ENCODE peak calls at places on chromosomes 13 and 19, in ten cellular contexts. E is Peyer's patch; T is NCI-H526 treated with DMSO at 0.1 percent for 48 hours; Y is WTC11; F is effector CD4-positive, alpha-beta T cell; G is psoas muscle; B is GM04504; N is NCI-H2029 treated with DMSO at 0.1 percent for 48 hours; I is stimulated activated CD4-positive, alpha-beta T cell treated with anti-CD3 and anti-CD28 coated beads, Interleukin-1b, Interleukin-23, amount 100 ng/mL, for 1 hour; L is activated CD4-positive, alpha-beta T cell treated with anti-CD3 and anti-CD28 coated beads for 48 hours. D is an unnamed sample.

GRCh38 chr19:1668048-1668338 is 15.6 kb upstream of the TCF3 start:
- DNase-seq in I (no peak), E (no peak), N (no peak), B (no peak), F (no peak), L (no peak), T (no peak), G (no peak), Y (no peak), D (no peak)

GRCh38 chr13:100315522-100315921 is 226.6 kb downstream of the PCCA start:
- DNase-seq in B (no peak), G (no peak), L (no peak), N (no peak), F (no peak), Y (no peak), T (no peak), E (no peak), I (no peak), D (peak; percentile 3)

GRCh38 chr19:52734340-52734892 is 428 bp downstream of the ZNF611 start:
- DNase-seq in B (no peak), T (peak; percentile 45), N (no peak), I (no peak), E (no peak), G (no peak), Y (peak; percentile 29), F (no peak), L (peak; percentile 39), D (no peak)

GRCh38 chr13:113002206-113002821 is 33.3 kb downstream of the MCF2L start:
- DNase-seq in E (no peak), N (no peak), G (no peak), I (no peak), T (peak; percentile 71), Y (peak; percentile 79), B (no peak), F (no peak), L (no peak), D (peak; percentile 40)

GRCh38 chr13:41040584-41041334 is 20.6 kb upstream of the WBP4 start:
- DNase-seq in G (no peak), F (no peak), I (no peak), N (no peak), Y (no peak), T (no peak), B (no peak), E (no peak), L (no peak), D (no peak)

GRCh38 chr19:16628984-16629691 is 1.1 kb upstream of the MED26 start:
- DNase-seq in I (no peak), E (no peak), G (no peak), N (no peak), L (peak; percentile 13), B (peak; percentile 68), F (no peak), Y (no peak), T (no peak), D (peak; percentile 76)

GRCh38 chr13:44132710-44133109 is 240.9 kb upstream of the SERP2 start:
- DNase-seq in L (no peak), G (peak; percentile 75), Y (no peak), I (no peak), N (no peak), B (no peak), T (no peak), E (no peak), F (no peak), D (no peak)

GRCh38 chr19:21505459-21506393 is at the start of gene ZNF429:
- DNase-seq in F (peak; percentile 90), E (peak; percentile 90), T (peak; percentile 71), B (peak; percentile 86), N (peak; percentile 91), G (peak; percentile 91), Y (peak; percentile 89), L (peak; percentile 92), I (peak; percentile 69), D (peak; percentile 97)

GRCh38 chr13:20822406-20822805 is 48.6 kb upstream of the EEF1AKMT1 start:
- DNase-seq in I (no peak), L (no peak), G (no peak), N (no peak), B (no peak), E (no peak), Y (no peak), F (no peak), T (no peak), D (no peak)

GRCh38 chr13:75550159-75550567 is 572 bp downstream of the UCHL3 start:
- DNase-seq in B (peak; percentile 28), E (no peak), T (peak; percentile 72), G (no peak), Y (no peak), F (no peak), L (peak; percentile 54), N (no peak), I (no peak), D (peak; percentile 56)

GRCh38 chr19:34171539-34171876 is 796 bp upstream of the LSM14A start:
- DNase-seq in I (peak; percentile 10), G (no peak), T (no peak), B (peak; percentile 38), Y (no peak), E (no peak), L (peak; percentile 76), F (no peak), N (peak; percentile 27), D (no peak)

GRCh38 chr13:101489635-101490034 is 37.2 kb downstream of the ITGBL1 start:
- DNase-seq in I (no peak), E (no peak), F (no peak), N (no peak), T (no peak), L (no peak), B (no peak), Y (no peak), G (no peak), D (no peak)